ENCODE peak calls at places on chromosome 4, in four cellular contexts. One of them, this sample, is unnamed.

GRCh38 chr4:88706574-88706973 is 8.9 kb upstream of the NAP1L5 start:
- DNase-seq in mesenchymal stem cell: peak
- DNase-seq in IMR-90: peak
- DNase-seq in H9: no peak
- DNase-seq in this sample: no peak

GRCh38 chr4:102253860-102254259 is 91.4 kb downstream of the SLC39A8 start:
- DNase-seq in mesenchymal stem cell: no peak
- DNase-seq in IMR-90: no peak
- DNase-seq in H9: no peak
- DNase-seq in this sample: no peak

GRCh38 chr4:124640037-124640730 is 72.3 kb downstream of the ANKRD50 start:
- DNase-seq in mesenchymal stem cell: peak
- DNase-seq in IMR-90: peak
- DNase-seq in H9: no peak
- DNase-seq in this sample: no peak

GRCh38 chr4:88660446-88661294 is 37.0 kb downstream of the NAP1L5 start:
- DNase-seq in mesenchymal stem cell: peak
- DNase-seq in IMR-90: peak
- DNase-seq in H9: no peak
- DNase-seq in this sample: no peak

GRCh38 chr4:185210102-185210981 is 944 bp downstream of the SNX25 start:
- DNase-seq in mesenchymal stem cell: peak
- DNase-seq in IMR-90: peak
- DNase-seq in H9: peak
- DNase-seq in this sample: peak

GRCh38 chr4:120685756-120686278 is 236.7 kb downstream of the PRDM5 start:
- DNase-seq in mesenchymal stem cell: no peak
- DNase-seq in IMR-90: no peak
- DNase-seq in H9: no peak
- DNase-seq in this sample: no peak

GRCh38 chr4:164768516-164768915 is 14.6 kb downstream of the SMIM31 start:
- DNase-seq in mesenchymal stem cell: peak
- DNase-seq in IMR-90: peak
- DNase-seq in H9: no peak
- DNase-seq in this sample: no peak

GRCh38 chr4:142378179-142378578 is 467.9 kb downstream of the INPP4B start:
- DNase-seq in mesenchymal stem cell: no peak
- DNase-seq in IMR-90: no peak
- DNase-seq in H9: no peak
- DNase-seq in this sample: no peak

GRCh38 chr4:17142232-17142711 is 243.8 kb upstream of the LDB2 start:
- DNase-seq in mesenchymal stem cell: peak
- DNase-seq in IMR-90: peak
- DNase-seq in H9: no peak
- DNase-seq in this sample: no peak

GRCh38 chr4:9762823-9763475 is 18.5 kb upstream of the DRD5 start:
- DNase-seq in mesenchymal stem cell: peak
- DNase-seq in IMR-90: peak
- DNase-seq in H9: peak
- DNase-seq in this sample: peak

GRCh38 chr4:146340798-146341197 is 126.5 kb downstream of the REELD1 start:
- DNase-seq in mesenchymal stem cell: peak
- DNase-seq in IMR-90: peak
- DNase-seq in H9: no peak
- DNase-seq in this sample: peak

GRCh38 chr4:175127314-175127713 is 209.2 kb downstream of the ADAM29 start:
- DNase-seq in mesenchymal stem cell: no peak
- DNase-seq in IMR-90: peak
- DNase-seq in H9: no peak
- DNase-seq in this sample: no peak

GRCh38 chr4:39514888-39515401 is 12.3 kb downstream of the UGDH start:
- DNase-seq in mesenchymal stem cell: peak
- DNase-seq in IMR-90: peak
- DNase-seq in H9: no peak
- DNase-seq in this sample: no peak

GRCh38 chr4:157600583-157600982 is 380.1 kb downstream of the GRIA2 start:
- DNase-seq in mesenchymal stem cell: no peak
- DNase-seq in IMR-90: no peak
- DNase-seq in H9: no peak
- DNase-seq in this sample: no peak

GRCh38 chr4:74715731-74716435 is 78.4 kb downstream of the BTC start:
- DNase-seq in mesenchymal stem cell: no peak
- DNase-seq in IMR-90: no peak
- DNase-seq in H9: no peak
- DNase-seq in this sample: no peak

GRCh38 chr4:111602848-111603247 is 542.4 kb upstream of the FAM241A start:
- DNase-seq in mesenchymal stem cell: peak
- DNase-seq in IMR-90: peak
- DNase-seq in H9: no peak
- DNase-seq in this sample: no peak

GRCh38 chr4:38566811-38567398 is 97.1 kb upstream of the KLF3 start:
- DNase-seq in mesenchymal stem cell: no peak
- DNase-seq in IMR-90: no peak
- DNase-seq in H9: no peak
- DNase-seq in this sample: no peak

GRCh38 chr4:141121101-141121500 is 12.2 kb downstream of the RNF150 start:
- DNase-seq in mesenchymal stem cell: no peak
- DNase-seq in IMR-90: no peak
- DNase-seq in H9: no peak
- DNase-seq in this sample: no peak

GRCh38 chr4:42326040-42326439 is 71.2 kb upstream of the SHISA3 start:
- DNase-seq in mesenchymal stem cell: no peak
- DNase-seq in IMR-90: no peak
- DNase-seq in H9: no peak
- DNase-seq in this sample: no peak
- H2BK5ac ChIP-seq in mesenchymal stem cell: no peak
- H2BK5ac ChIP-seq in IMR-90: no peak
- H2BK5ac ChIP-seq in H9: no peak
- H2BK5ac ChIP-seq in this sample: no peak

GRCh38 chr4:5166377-5166776 is 115.1 kb downstream of the STK32B start:
- DNase-seq in mesenchymal stem cell: peak
- DNase-seq in IMR-90: no peak
- DNase-seq in H9: peak
- DNase-seq in this sample: no peak
- H2BK5ac ChIP-seq in mesenchymal stem cell: no peak
- H2BK5ac ChIP-seq in IMR-90: no peak
- H2BK5ac ChIP-seq in H9: no peak
- H2BK5ac ChIP-seq in this sample: no peak

GRCh38 chr4:113293043-113293560 is 243.6 kb downstream of the ANK2 start:
- DNase-seq in mesenchymal stem cell: peak
- DNase-seq in IMR-90: peak
- DNase-seq in H9: no peak
- DNase-seq in this sample: no peak
- H2BK5ac ChIP-seq in mesenchymal stem cell: no peak
- H2BK5ac ChIP-seq in IMR-90: no peak
- H2BK5ac ChIP-seq in H9: no peak
- H2BK5ac ChIP-seq in this sample: no peak

GRCh38 chr4:128353791-128354190 is 66.2 kb upstream of the PGRMC2 start:
- DNase-seq in mesenchymal stem cell: peak
- DNase-seq in IMR-90: peak
- DNase-seq in H9: no peak
- DNase-seq in this sample: no peak

GRCh38 chr4:128358231-128358902 is 70.8 kb upstream of the PGRMC2 start:
- DNase-seq in mesenchymal stem cell: peak
- DNase-seq in IMR-90: peak
- DNase-seq in H9: no peak
- DNase-seq in this sample: peak

GRCh38 chr4:128354205-128354821 is 66.7 kb upstream of the PGRMC2 start:
- DNase-seq in mesenchymal stem cell: peak
- DNase-seq in IMR-90: peak
- DNase-seq in H9: no peak
- DNase-seq in this sample: peak

GRCh38 chr4:128357286-128357685 is 69.7 kb upstream of the PGRMC2 start:
- DNase-seq in mesenchymal stem cell: no peak
- DNase-seq in IMR-90: no peak
- DNase-seq in H9: no peak
- DNase-seq in this sample: no peak

GRCh38 chr4:128355301-128355700 is 67.7 kb upstream of the PGRMC2 start:
- DNase-seq in mesenchymal stem cell: peak
- DNase-seq in IMR-90: no peak
- DNase-seq in H9: no peak
- DNase-seq in this sample: no peak
- H2BK5ac ChIP-seq in mesenchymal stem cell: peak
- H2BK5ac ChIP-seq in IMR-90: peak
- H2BK5ac ChIP-seq in H9: peak
- H2BK5ac ChIP-seq in this sample: peak

GRCh38 chr4:76211769-76212168 is 1.9 kb downstream of the SCARB2 start:
- DNase-seq in mesenchymal stem cell: no peak
- DNase-seq in IMR-90: no peak
- DNase-seq in H9: no peak
- DNase-seq in this sample: no peak

GRCh38 chr4:76212301-76212700 is 1.3 kb downstream of the SCARB2 start:
- DNase-seq in mesenchymal stem cell: no peak
- DNase-seq in IMR-90: no peak
- DNase-seq in H9: no peak
- DNase-seq in this sample: no peak

GRCh38 chr4:76214269-76214628 is 625 bp upstream of the SCARB2 start:
- DNase-seq in mesenchymal stem cell: no peak
- DNase-seq in IMR-90: no peak
- DNase-seq in H9: peak
- DNase-seq in this sample: no peak

GRCh38 chr4:76213415-76214268 is at the start of gene SCARB2:
- DNase-seq in mesenchymal stem cell: peak
- DNase-seq in IMR-90: peak
- DNase-seq in H9: peak
- DNase-seq in this sample: peak

DNA sequence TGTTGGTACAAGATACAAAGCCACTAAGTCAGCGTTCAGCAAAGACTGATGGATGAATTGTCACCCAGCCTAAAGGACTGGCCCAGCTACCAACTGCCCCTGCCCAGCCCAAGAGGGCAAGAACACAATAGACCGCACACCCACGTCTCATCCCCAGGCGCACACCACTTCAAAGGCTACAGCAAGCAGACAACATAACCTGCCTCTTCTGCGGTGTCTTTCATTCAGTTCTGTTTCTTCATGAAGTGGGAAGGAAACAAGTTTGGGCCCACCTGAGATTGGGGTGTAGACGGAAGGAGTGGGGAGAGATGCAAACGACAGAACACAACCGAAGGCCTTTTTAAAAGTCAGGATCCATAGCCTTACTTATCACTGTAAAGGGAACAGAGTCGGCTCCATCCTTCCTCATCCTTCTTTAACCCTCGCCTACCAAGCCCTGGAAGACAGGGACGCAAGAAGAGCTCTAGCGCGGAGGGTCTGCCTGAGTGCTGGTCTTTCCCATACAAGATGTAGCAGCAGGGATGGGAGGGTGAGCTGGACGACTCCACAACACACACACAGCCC is 691 bp downstream of the SCARB2 start:
- DNase-seq in mesenchymal stem cell: peak
- DNase-seq in IMR-90: peak
- DNase-seq in H9: no peak
- DNase-seq in this sample: peak
- H2BK5ac ChIP-seq in mesenchymal stem cell: no peak
- H2BK5ac ChIP-seq in IMR-90: peak
- H2BK5ac ChIP-seq in H9: no peak
- H2BK5ac ChIP-seq in this sample: peak

GRCh38 chr4:8100696-8101095 is 57.9 kb downstream of the ABLIM2 start:
- DNase-seq in mesenchymal stem cell: no peak
- DNase-seq in IMR-90: no peak
- DNase-seq in H9: no peak
- DNase-seq in this sample: no peak

GRCh38 chr4:8103421-8103820 is 55.2 kb downstream of the ABLIM2 start:
- DNase-seq in mesenchymal stem cell: no peak
- DNase-seq in IMR-90: no peak
- DNase-seq in H9: no peak
- DNase-seq in this sample: no peak

GRCh38 chr4:8102831-8103230 is 55.8 kb downstream of the ABLIM2 start:
- DNase-seq in mesenchymal stem cell: no peak
- DNase-seq in IMR-90: no peak
- DNase-seq in H9: no peak
- DNase-seq in this sample: no peak

GRCh38 chr4:8101213-8101781 is 57.3 kb downstream of the ABLIM2 start:
- DNase-seq in mesenchymal stem cell: no peak
- DNase-seq in IMR-90: no peak
- DNase-seq in H9: no peak
- DNase-seq in this sample: peak

DNA sequence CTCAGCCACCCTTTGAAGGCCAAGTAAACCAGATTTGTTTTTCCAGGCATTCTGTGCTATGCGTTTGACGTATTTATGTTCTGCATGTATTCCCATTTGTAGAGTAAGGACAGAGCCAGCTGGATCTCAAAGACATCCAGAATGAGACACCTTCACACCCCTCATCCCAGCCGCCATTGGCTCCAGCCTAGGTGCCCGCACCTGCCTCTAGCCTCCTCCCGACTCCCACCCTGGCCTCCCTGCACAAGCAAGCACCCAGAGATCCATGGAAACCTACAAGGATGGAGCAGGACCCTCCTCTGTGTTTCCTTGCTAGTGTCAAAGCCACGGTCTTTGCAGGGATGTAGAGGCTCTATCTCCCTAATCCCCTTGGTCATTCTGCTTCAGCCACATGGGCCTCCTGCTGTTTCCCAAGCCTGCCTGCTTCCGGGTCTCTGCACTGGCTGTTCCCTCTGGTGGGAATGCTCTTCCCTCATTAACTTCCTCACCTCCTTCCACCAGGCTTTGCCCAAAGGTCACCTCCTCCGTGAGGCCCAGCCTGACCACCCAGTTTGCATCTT is 56.7 kb downstream of the ABLIM2 start:
- DNase-seq in mesenchymal stem cell: no peak
- DNase-seq in IMR-90: no peak
- DNase-seq in H9: no peak
- DNase-seq in this sample: no peak
- H2BK5ac ChIP-seq in mesenchymal stem cell: no peak
- H2BK5ac ChIP-seq in IMR-90: no peak
- H2BK5ac ChIP-seq in H9: no peak
- H2BK5ac ChIP-seq in this sample: no peak

GRCh38 chr4:126906466-126906865 is 726.3 kb upstream of the INTU start:
- DNase-seq in mesenchymal stem cell: no peak
- DNase-seq in IMR-90: no peak
- DNase-seq in H9: peak
- DNase-seq in this sample: no peak

GRCh38 chr4:126907389-126907788 is 725.4 kb upstream of the INTU start:
- DNase-seq in mesenchymal stem cell: no peak
- DNase-seq in IMR-90: no peak
- DNase-seq in H9: no peak
- DNase-seq in this sample: no peak
- H2BK5ac ChIP-seq in mesenchymal stem cell: no peak
- H2BK5ac ChIP-seq in IMR-90: no peak
- H2BK5ac ChIP-seq in H9: no peak
- H2BK5ac ChIP-seq in this sample: no peak

GRCh38 chr4:2827071-2827873 is 16.4 kb upstream of the ADD1 start:
- DNase-seq in mesenchymal stem cell: no peak
- DNase-seq in IMR-90: no peak
- DNase-seq in H9: no peak
- DNase-seq in this sample: no peak
- H2BK5ac ChIP-seq in mesenchymal stem cell: no peak
- H2BK5ac ChIP-seq in IMR-90: no peak
- H2BK5ac ChIP-seq in H9: no peak
- H2BK5ac ChIP-seq in this sample: no peak

GRCh38 chr4:22515888-22516541 is at the start of gene ADGRA3:
- DNase-seq in mesenchymal stem cell: peak
- DNase-seq in IMR-90: peak
- DNase-seq in H9: peak
- DNase-seq in this sample: peak
- H2BK5ac ChIP-seq in mesenchymal stem cell: peak
- H2BK5ac ChIP-seq in IMR-90: peak
- H2BK5ac ChIP-seq in H9: no peak
- H2BK5ac ChIP-seq in this sample: peak

This sample was measured in trophoblast cell.